ENCODE peak calls at places on chromosomes 13 and 19, in seven cellular contexts. One of them, this sample, is unnamed. For H3K4me1, the result is how much of the 10 kb centered on the place peaks cover.

GRCh38 chr13:27053902-27054595 is 117.6 kb downstream of the USP12 start:
- DNase-seq in ovary: no peak
- DNase-seq in GM12878: no peak
- DNase-seq in K562: no peak
- DNase-seq in tibial nerve: no peak
- DNase-seq in sigmoid colon: no peak
- DNase-seq in A549: no peak
- DNase-seq in this sample: no peak

GRCh38 chr19:19405919-19406877 is 723 bp downstream of the GATAD2A start:
- DNase-seq in sigmoid colon: peak
- DNase-seq in tibial nerve: no peak
- DNase-seq in K562: peak
- DNase-seq in ovary: peak
- DNase-seq in GM12878: no peak
- DNase-seq in A549: no peak
- DNase-seq in this sample: peak

GRCh38 chr13:46160065-46160464 is 21.9 kb downstream of the LCP1 start:
- DNase-seq in GM12878: no peak
- DNase-seq in A549: no peak
- DNase-seq in tibial nerve: no peak
- DNase-seq in sigmoid colon: no peak
- DNase-seq in ovary: no peak
- DNase-seq in K562: no peak
- DNase-seq in this sample: no peak

GRCh38 chr19:35310331-35310730 is 18.4 kb downstream of the MAG start:
- DNase-seq in GM12878: no peak
- DNase-seq in A549: no peak
- DNase-seq in ovary: peak
- DNase-seq in tibial nerve: no peak
- DNase-seq in K562: no peak
- DNase-seq in sigmoid colon: no peak
- DNase-seq in this sample: no peak

GRCh38 chr19:2426661-2427322 is 594 bp downstream of the TIMM13 start:
- DNase-seq in sigmoid colon: peak
- DNase-seq in K562: peak
- DNase-seq in tibial nerve: no peak
- DNase-seq in GM12878: no peak
- DNase-seq in ovary: peak
- DNase-seq in A549: peak
- DNase-seq in this sample: peak

GRCh38 chr19:58305932-58306323 is 751 bp downstream of the ERVK3-1 start:
- DNase-seq in sigmoid colon: no peak
- DNase-seq in A549: peak
- DNase-seq in ovary: no peak
- DNase-seq in K562: no peak
- DNase-seq in tibial nerve: no peak
- DNase-seq in GM12878: no peak
- DNase-seq in this sample: no peak

GRCh38 chr19:38846097-38846496 is 3.7 kb downstream of the HNRNPL start:
- DNase-seq in GM12878: no peak
- DNase-seq in K562: no peak
- DNase-seq in sigmoid colon: no peak
- DNase-seq in ovary: no peak
- DNase-seq in A549: no peak
- DNase-seq in tibial nerve: no peak
- DNase-seq in this sample: no peak

GRCh38 chr19:44356383-44357111 is at the start of gene ZNF112:
- DNase-seq in GM12878: peak
- DNase-seq in ovary: peak
- DNase-seq in K562: peak
- DNase-seq in sigmoid colon: peak
- DNase-seq in tibial nerve: peak
- DNase-seq in A549: peak
- DNase-seq in this sample: peak

GRCh38 chr13:39527301-39527700 is 75.7 kb downstream of the LHFPL6 start:
- DNase-seq in GM12878: no peak
- DNase-seq in sigmoid colon: no peak
- DNase-seq in ovary: no peak
- DNase-seq in K562: no peak
- DNase-seq in tibial nerve: no peak
- DNase-seq in A549: no peak
- DNase-seq in this sample: no peak

GRCh38 chr19:39365531-39365930 is 23.3 kb downstream of the SAMD4B start:
- DNase-seq in A549: no peak
- DNase-seq in ovary: no peak
- DNase-seq in GM12878: no peak
- DNase-seq in tibial nerve: no peak
- DNase-seq in sigmoid colon: no peak
- DNase-seq in K562: no peak
- DNase-seq in this sample: no peak

GRCh38 chr13:90533866-90534265 is 813.6 kb upstream of the MIR17HG start:
- DNase-seq in K562: no peak
- DNase-seq in A549: no peak
- DNase-seq in tibial nerve: no peak
- DNase-seq in sigmoid colon: no peak
- DNase-seq in ovary: no peak
- DNase-seq in GM12878: no peak
- DNase-seq in this sample: no peak

GRCh38 chr19:43782689-43783231 is 2.0 kb upstream of the KCNN4 start:
- DNase-seq in sigmoid colon: no peak
- DNase-seq in tibial nerve: no peak
- DNase-seq in ovary: no peak
- DNase-seq in A549: no peak
- DNase-seq in GM12878: no peak
- DNase-seq in K562: peak
- DNase-seq in this sample: peak

GRCh38 chr13:74987124-74987690 is 494.8 kb downstream of the TBC1D4 start:
- DNase-seq in K562: no peak
- DNase-seq in sigmoid colon: no peak
- DNase-seq in GM12878: no peak
- DNase-seq in ovary: no peak
- DNase-seq in A549: no peak
- DNase-seq in tibial nerve: no peak
- DNase-seq in this sample: no peak

GRCh38 chr19:43265664-43266025 is 3.7 kb downstream of the PSG9 start:
- DNase-seq in tibial nerve: no peak
- DNase-seq in sigmoid colon: no peak
- DNase-seq in ovary: no peak
- DNase-seq in K562: no peak
- DNase-seq in A549: no peak
- DNase-seq in GM12878: no peak
- DNase-seq in this sample: no peak

GRCh38 chr13:112056739-112057433 is 10.1 kb upstream of the SOX1 start:
- DNase-seq in sigmoid colon: no peak
- DNase-seq in A549: no peak
- DNase-seq in GM12878: no peak
- DNase-seq in ovary: no peak
- DNase-seq in K562: no peak
- DNase-seq in tibial nerve: no peak
- DNase-seq in this sample: no peak

GRCh38 chr13:114235697-114236096 is 1.0 kb downstream of the CDC16 start:
- DNase-seq in ovary: no peak
- DNase-seq in GM12878: no peak
- DNase-seq in sigmoid colon: no peak
- DNase-seq in K562: no peak
- DNase-seq in A549: no peak
- DNase-seq in tibial nerve: no peak
- DNase-seq in this sample: no peak

GRCh38 chr13:114237415-114238112 is 2.9 kb downstream of the CDC16 start:
- DNase-seq in GM12878: no peak
- DNase-seq in A549: no peak
- DNase-seq in K562: peak
- DNase-seq in ovary: no peak
- DNase-seq in sigmoid colon: no peak
- DNase-seq in tibial nerve: no peak
- DNase-seq in this sample: no peak

GRCh38 chr13:114236224-114236623 is 1.5 kb downstream of the CDC16 start:
- DNase-seq in ovary: no peak
- DNase-seq in tibial nerve: no peak
- DNase-seq in GM12878: no peak
- DNase-seq in sigmoid colon: no peak
- DNase-seq in K562: no peak
- DNase-seq in A549: no peak
- DNase-seq in this sample: no peak

GRCh38 chr13:114234266-114234644 is 442 bp upstream of the CDC16 start:
- DNase-seq in sigmoid colon: no peak
- DNase-seq in ovary: no peak
- DNase-seq in A549: no peak
- DNase-seq in K562: no peak
- DNase-seq in GM12878: no peak
- DNase-seq in tibial nerve: no peak
- DNase-seq in this sample: no peak

DNA sequence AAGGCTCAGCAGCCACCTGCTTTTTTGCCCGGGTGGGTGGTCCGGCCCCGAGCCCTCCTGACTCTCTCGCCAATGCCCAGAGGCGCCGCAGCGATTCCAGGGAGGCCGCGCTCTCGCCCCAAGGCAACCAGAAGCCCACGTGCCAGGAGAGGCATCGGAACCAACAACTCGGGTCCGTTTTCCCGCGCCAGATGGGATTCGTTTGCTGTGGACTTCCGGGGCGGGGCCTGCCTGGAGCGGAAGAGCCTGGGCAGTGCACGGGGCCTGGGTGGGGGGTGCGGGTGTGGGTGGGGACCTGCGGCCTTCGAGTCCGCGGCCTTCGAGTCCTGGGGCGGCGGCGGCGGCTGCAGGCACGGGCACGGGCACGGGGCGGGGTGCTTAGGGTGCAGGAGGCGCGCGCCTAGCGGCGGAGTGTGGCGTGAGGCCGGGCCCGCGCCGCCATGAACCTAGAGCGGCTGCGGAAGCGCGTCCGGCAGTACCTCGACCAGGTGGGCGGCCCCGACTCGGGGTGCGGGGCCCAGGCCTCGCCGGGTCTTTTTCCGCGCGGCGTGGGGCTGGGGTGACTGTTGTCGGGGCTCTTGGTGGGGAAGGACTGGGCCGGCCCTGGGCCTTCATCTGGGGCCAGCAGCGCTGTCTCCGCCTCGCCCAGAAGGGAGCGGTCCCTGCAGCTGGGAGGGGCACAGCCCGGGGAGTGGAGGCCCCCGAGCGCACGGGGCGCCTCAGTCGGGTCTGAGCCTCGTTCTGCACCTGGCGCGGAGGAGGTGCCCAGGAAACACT is at the start of gene CDC16:
- DNase-seq in ovary: peak
- DNase-seq in K562: peak
- DNase-seq in tibial nerve: peak
- DNase-seq in A549: peak
- DNase-seq in GM12878: peak
- DNase-seq in sigmoid colon: peak
- DNase-seq in this sample: peak
- TF ChIP-seq CTCF in ovary: peak
- TF ChIP-seq CTCF in K562: no peak
- TF ChIP-seq CTCF in tibial nerve: peak
- TF ChIP-seq CTCF in A549: no peak
- TF ChIP-seq CTCF in GM12878: no peak
- TF ChIP-seq CTCF in sigmoid colon: peak
- TF ChIP-seq CTCF in this sample: no peak

DNA sequence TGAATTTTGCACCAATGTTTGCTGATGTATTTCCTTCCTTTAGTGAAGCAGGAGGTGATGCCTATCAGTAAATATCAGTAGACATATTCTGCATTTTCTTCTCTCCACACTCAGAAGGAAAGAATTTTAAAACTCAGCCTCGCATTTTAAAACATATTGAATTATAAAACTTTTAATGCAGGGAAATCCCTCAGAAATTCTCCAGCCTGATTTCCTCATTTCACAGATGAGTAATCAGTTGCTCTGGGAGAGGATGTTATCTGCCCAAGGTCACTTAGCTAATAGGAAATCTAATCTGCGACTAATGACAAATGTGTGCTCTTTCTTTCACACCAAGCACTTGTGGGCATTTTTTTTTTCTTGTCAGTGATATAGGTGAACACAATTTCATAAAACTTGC is 320.6 kb downstream of the ITGBL1 start:
- DNase-seq in GM12878: no peak
- DNase-seq in tibial nerve: no peak
- DNase-seq in A549: no peak
- DNase-seq in K562: no peak
- DNase-seq in ovary: no peak
- DNase-seq in sigmoid colon: no peak
- DNase-seq in this sample: no peak
- TF ChIP-seq EP300 in GM12878: no peak
- TF ChIP-seq EP300 in tibial nerve: no peak
- TF ChIP-seq EP300 in A549: no peak
- TF ChIP-seq EP300 in K562: no peak
- TF ChIP-seq EP300 in ovary: no peak
- TF ChIP-seq EP300 in sigmoid colon: no peak
- TF ChIP-seq EP300 in this sample: no peak

GRCh38 chr19:18291019-18291524 is 9.7 kb upstream of the JUND start:
- DNase-seq in A549: no peak
- DNase-seq in tibial nerve: no peak
- DNase-seq in sigmoid colon: no peak
- DNase-seq in GM12878: no peak
- DNase-seq in ovary: peak
- DNase-seq in K562: no peak
- DNase-seq in this sample: no peak
- H3K4me1 ChIP-seq in A549: under half
- H3K4me1 ChIP-seq in tibial nerve: under half
- H3K4me1 ChIP-seq in sigmoid colon: under half
- H3K4me1 ChIP-seq in GM12878: under half
- H3K4me1 ChIP-seq in ovary: under half
- H3K4me1 ChIP-seq in K562: half or more
- H3K4me1 ChIP-seq in this sample: under half

DNA sequence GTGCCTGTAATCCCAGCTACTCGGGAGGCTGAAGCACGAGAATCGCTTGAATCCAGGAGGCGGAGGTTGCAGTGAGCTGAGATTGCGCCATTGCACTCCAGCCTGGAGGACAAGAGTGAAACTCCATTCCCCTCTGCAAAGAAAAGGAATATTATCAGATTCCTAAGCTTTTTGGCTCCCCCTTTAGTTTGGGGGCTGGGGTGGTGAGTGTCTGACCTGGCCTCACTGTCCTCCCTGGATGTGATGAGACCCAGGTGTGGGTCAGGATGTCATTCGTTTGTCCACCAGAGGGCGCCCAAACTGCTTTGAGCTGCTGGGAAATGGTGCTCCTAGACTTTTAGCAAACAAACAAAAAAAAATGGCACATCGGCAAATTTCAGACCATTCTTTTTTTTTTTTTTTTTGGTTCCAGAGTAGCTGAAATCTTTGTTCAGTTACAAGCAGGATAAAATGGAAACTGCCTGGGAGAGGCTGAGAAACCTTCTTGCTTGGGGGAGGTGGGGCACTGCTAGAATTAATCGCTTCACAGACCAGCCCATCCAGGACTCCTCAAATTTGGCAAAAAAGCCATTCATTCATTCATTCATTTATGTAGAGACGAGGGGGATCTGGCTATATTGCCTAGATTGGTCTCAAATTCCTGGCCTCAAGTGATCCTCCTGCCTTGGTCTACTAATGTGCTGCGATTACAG is 29.4 kb downstream of the SPC24 start:
- DNase-seq in K562: peak
- DNase-seq in A549: peak
- DNase-seq in sigmoid colon: peak
- DNase-seq in ovary: peak
- DNase-seq in tibial nerve: peak
- DNase-seq in GM12878: no peak
- DNase-seq in this sample: peak
- TF ChIP-seq CTCF in K562: peak
- TF ChIP-seq CTCF in A549: peak
- TF ChIP-seq CTCF in sigmoid colon: peak
- TF ChIP-seq CTCF in ovary: peak
- TF ChIP-seq CTCF in tibial nerve: peak
- TF ChIP-seq CTCF in GM12878: peak
- TF ChIP-seq CTCF in this sample: no peak

GRCh38 chr13:24148414-24149305 is 11.9 kb upstream of the SPATA13 start:
- DNase-seq in ovary: no peak
- DNase-seq in A549: peak
- DNase-seq in GM12878: no peak
- DNase-seq in K562: no peak
- DNase-seq in sigmoid colon: no peak
- DNase-seq in tibial nerve: no peak
- DNase-seq in this sample: peak
- TF ChIP-seq EP300 in ovary: no peak
- TF ChIP-seq EP300 in A549: no peak
- TF ChIP-seq EP300 in GM12878: no peak
- TF ChIP-seq EP300 in K562: no peak
- TF ChIP-seq EP300 in sigmoid colon: peak
- TF ChIP-seq EP300 in tibial nerve: no peak
- TF ChIP-seq EP300 in this sample: no peak

This sample was measured in stomach.